ENCODE peak calls at places on chromosomes 16 and 17, in five cellular contexts. T is heart left ventricle, J is prostate gland, H is psoas muscle, D is cardiac muscle cell. N is an unnamed sample. For H3K4me1, the result is how much of the 10 kb centered on the place peaks cover.

GRCh38 chr17:63498621-63499195 is 21.8 kb downstream of the ACE start:
- DNase-seq in D (no peak), H (no peak), T (no peak), J (no peak), N (no peak)

GRCh38 chr16:2912330-2913199 is 834 bp downstream of the FLYWCH1 start:
- DNase-seq in D (peak), J (no peak), H (no peak), T (peak), N (no peak)

GRCh38 chr16:87418216-87418615 is 26.1 kb downstream of the MAP1LC3B start:
- DNase-seq in T (no peak), J (no peak), D (no peak), H (no peak), N (no peak)

GRCh38 chr16:30382398-30383015 is at the start of gene SEPTIN1:
- DNase-seq in H (no peak), J (no peak), T (no peak), D (no peak), N (no peak)

GRCh38 chr17:35486920-35487727 is 38.6 kb upstream of the SLFN13 start:
- DNase-seq in T (peak), J (no peak), H (peak), D (peak), N (no peak)

GRCh38 chr17:9287301-9287700 is 266.0 kb downstream of the NTN1 start:
- DNase-seq in J (no peak), D (no peak), T (no peak), H (no peak), N (no peak)

GRCh38 chr16:1489077-1489476 is 333 bp upstream of the PTX4 start:
- DNase-seq in H (no peak), J (no peak), T (no peak), D (no peak), N (no peak)

GRCh38 chr16:647173-647902 is 1.8 kb upstream of the WDR90 start:
- DNase-seq in D (no peak), T (no peak), J (no peak), H (no peak), N (no peak)

GRCh38 chr16:71867934-71868333 is 16.0 kb downstream of the ZNF821 start:
- DNase-seq in J (no peak), H (no peak), T (no peak), D (no peak), N (no peak)

GRCh38 chr16:76345093-76345735 is 68.0 kb downstream of the CNTNAP4 start:
- DNase-seq in T (peak), H (peak), D (peak), J (no peak), N (no peak)

GRCh38 chr17:50221500-50222480 is 20.4 kb upstream of the COL1A1 start:
- DNase-seq in H (peak), D (no peak), J (no peak), T (no peak), N (peak)

GRCh38 chr17:43574348-43574747 is 28.2 kb upstream of the ETV4 start:
- DNase-seq in T (no peak), D (no peak), H (no peak), J (no peak), N (no peak)

GRCh38 chr16:66634527-66635196 is 30.2 kb downstream of the CMTM3 start:
- DNase-seq in H (no peak), D (no peak), T (no peak), J (no peak), N (no peak)

GRCh38 chr16:1424028-1424427 is 3.5 kb upstream of the UQCC4 start:
- DNase-seq in H (no peak), T (no peak), D (no peak), J (no peak), N (no peak)

GRCh38 chr16:72434159-72434558 is 262.2 kb upstream of the PMFBP1 start:
- DNase-seq in J (no peak), H (no peak), D (no peak), T (no peak), N (no peak)

GRCh38 chr16:3954411-3954921 is 74.0 kb upstream of the CREBBP start:
- DNase-seq in H (no peak), D (no peak), T (no peak), J (no peak), N (no peak)

GRCh38 chr16:86929149-86929871 is 351.0 kb downstream of the FOXL1 start:
- DNase-seq in H (no peak), T (peak), J (no peak), D (peak), N (no peak)

GRCh38 chr17:3335876-3336275 is 37.7 kb upstream of the OR3A1 start:
- DNase-seq in T (no peak), H (no peak), D (no peak), J (no peak), N (no peak)

GRCh38 chr16:16037970-16038369 is 88.6 kb downstream of the ABCC1 start:
- DNase-seq in J (no peak), T (no peak), D (no peak), H (no peak), N (no peak)

GRCh38 chr16:55542459-55543082 is 23.9 kb upstream of the CAPNS2 start:
- DNase-seq in T (no peak), J (no peak), D (no peak), H (no peak), N (no peak)

GRCh38 chr17:38584350-38584925 is 21.3 kb downstream of the SRCIN1 start:
- DNase-seq in D (peak), H (peak), J (peak), T (peak), N (peak)

GRCh38 chr17:31627960-31628359 is 231.1 kb downstream of the COPRS start:
- DNase-seq in J (no peak), D (no peak), T (no peak), H (no peak), N (peak)

GRCh38 chr17:72338847-72339790 is 218.3 kb downstream of the SOX9 start:
- DNase-seq in D (peak), J (no peak), H (no peak), T (peak), N (peak)

GRCh38 chr16:72467157-72467759 is 295.3 kb upstream of the PMFBP1 start:
- DNase-seq in H (no peak), T (no peak), J (no peak), D (peak), N (no peak)

GRCh38 chr16:55000595-55000994 is 69.9 kb downstream of the IRX5 start:
- DNase-seq in J (no peak), H (no peak), D (no peak), T (no peak), N (peak)

GRCh38 chr17:74472890-74473289 is 6.5 kb downstream of the CD300A start:
- DNase-seq in J (no peak), H (no peak), D (no peak), T (no peak), N (no peak)

GRCh38 chr16:23317266-23317661 is 15.2 kb downstream of the SCNN1B start:
- DNase-seq in H (no peak), J (peak), D (peak), T (no peak), N (no peak)

GRCh38 chr16:86298166-86299131 is 211.9 kb upstream of the FOXF1 start:
- DNase-seq in T (no peak), H (no peak), D (no peak), J (no peak), N (no peak)

GRCh38 chr16:3934491-3935185 is 54.1 kb upstream of the CREBBP start:
- DNase-seq in J (no peak), H (no peak), T (no peak), D (no peak), N (no peak)

GRCh38 chr17:62109378-62109902 is 44.4 kb upstream of the MED13 start:
- DNase-seq in J (no peak), H (no peak), T (no peak), D (peak), N (peak)

GRCh38 chr17:29042679-29043538 is at the start of gene PIPOX:
- DNase-seq in H (no peak), T (no peak), D (peak), J (no peak), N (no peak)

GRCh38 chr16:71358464-71359031 is at the start of gene CALB2:
- DNase-seq in J (peak), H (peak), D (peak), T (peak), N (peak)

GRCh38 chr17:74340470-74341023 is 14.5 kb downstream of the KIF19 start:
- DNase-seq in D (no peak), J (no peak), H (no peak), T (no peak), N (no peak)

GRCh38 chr17:64492481-64493109 is 4.3 kb downstream of the POLG2 start:
- DNase-seq in T (no peak), D (no peak), J (no peak), H (no peak), N (no peak)

GRCh38 chr16:48235058-48235555 is 9.0 kb upstream of the LONP2 start:
- DNase-seq in J (no peak), T (no peak), D (no peak), H (no peak), N (no peak)

GRCh38 chr17:35056013-35056412 is 7.5 kb downstream of the RFFL start:
- DNase-seq in H (no peak), T (no peak), D (no peak), J (no peak), N (no peak)

GRCh38 chr17:76188213-76189060 is 47.4 kb upstream of the FOXJ1 start:
- DNase-seq in H (no peak), D (no peak), T (no peak), J (no peak), N (no peak)

GRCh38 chr16:66853261-66854139 is 9.3 kb downstream of the CA7 start:
- DNase-seq in T (no peak), J (no peak), D (no peak), H (no peak), N (no peak)

DNA sequence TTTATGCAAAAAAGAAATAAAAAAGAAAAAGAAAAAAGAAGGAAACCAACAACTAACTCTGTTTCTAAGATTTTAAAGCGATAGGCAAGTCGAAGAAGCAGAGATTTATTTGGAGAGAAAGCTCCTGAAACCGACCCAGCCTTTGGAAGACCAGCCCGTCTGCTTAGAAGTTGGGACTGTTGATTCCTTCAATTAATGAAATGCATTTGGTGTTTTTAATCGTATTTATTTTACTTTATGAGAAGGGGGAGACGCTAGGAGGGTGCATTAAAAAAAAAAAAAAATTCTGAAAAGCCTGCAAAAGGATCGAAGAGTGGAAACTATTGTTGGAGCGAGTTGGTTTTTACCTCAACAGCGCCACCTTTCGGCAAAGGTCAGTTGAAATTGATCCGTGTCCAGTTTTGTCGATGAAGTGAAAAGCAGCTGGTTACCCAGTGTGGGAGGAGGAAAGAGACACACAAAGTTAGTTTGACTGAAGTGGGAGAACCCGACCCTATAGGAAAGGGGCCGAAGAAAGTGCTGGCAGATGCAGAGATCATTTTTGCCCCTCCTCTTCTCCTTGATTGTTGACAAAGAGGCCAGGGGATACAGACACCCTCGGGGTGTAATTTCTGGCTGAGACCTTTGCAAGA is 1.6 kb upstream of the MAF start:
- DNase-seq in T (peak), H (peak), J (peak), D (peak), N (no peak)
- H3K27ac ChIP-seq in T (peak), H (peak), J (peak), D (no peak), N (no peak)

GRCh38 chr17:57890857-57891232 is 41.0 kb upstream of the MRPS23 start:
- DNase-seq in T (no peak), D (no peak), J (no peak), H (no peak), N (no peak)

GRCh38 chr17:57892820-57893595 is 43.2 kb upstream of the MRPS23 start:
- DNase-seq in J (peak), T (peak), D (peak), H (peak), N (peak)

GRCh38 chr17:57894848-57895247 is 45.0 kb upstream of the MRPS23 start:
- DNase-seq in J (no peak), D (no peak), H (no peak), T (no peak), N (no peak)

GRCh38 chr17:57889892-57890856 is 40.3 kb upstream of the MRPS23 start:
- DNase-seq in H (peak), D (no peak), J (peak), T (peak), N (peak)

GRCh38 chr17:57892146-57892819 is 42.4 kb upstream of the MRPS23 start:
- DNase-seq in T (peak), D (peak), J (peak), H (peak), N (peak)
- H3K4me1 ChIP-seq in T (half or more), D (under half), J (under half), H (half or more), N (under half)

GRCh38 chr17:16108386-16108785 is 106.9 kb downstream of the NCOR1 start:
- DNase-seq in T (no peak), J (peak), H (no peak), D (no peak), N (no peak)

GRCh38 chr17:16106161-16106891 is 106.7 kb downstream of the TTC19 start:
- DNase-seq in J (no peak), D (no peak), T (no peak), H (no peak), N (no peak)

GRCh38 chr17:16104189-16104588 is 104.6 kb downstream of the TTC19 start:
- DNase-seq in T (no peak), J (no peak), H (no peak), D (no peak), N (no peak)

GRCh38 chr17:16107165-16107770 is 107.6 kb downstream of the TTC19 start:
- DNase-seq in J (no peak), H (no peak), D (no peak), T (no peak), N (no peak)

GRCh38 chr17:16108858-16109257 is 106.5 kb downstream of the NCOR1 start:
- DNase-seq in H (no peak), J (no peak), D (no peak), T (no peak), N (no peak)
- H3K4me3 ChIP-seq in H (no peak), J (no peak), D (no peak), T (no peak), N (no peak)

GRCh38 chr16:81492965-81493754 is 48.6 kb downstream of the CMIP start:
- DNase-seq in T (no peak), D (no peak), J (peak), H (no peak), N (peak)

GRCh38 chr16:81492307-81492706 is 47.7 kb downstream of the CMIP start:
- DNase-seq in T (no peak), H (no peak), J (no peak), D (no peak), N (peak)

GRCh38 chr16:81493755-81494433 is 49.3 kb downstream of the CMIP start:
- DNase-seq in H (no peak), D (no peak), J (peak), T (no peak), N (peak)

GRCh38 chr16:81489547-81490267 is 45.1 kb downstream of the CMIP start:
- DNase-seq in T (no peak), D (no peak), H (peak), J (no peak), N (no peak)

GRCh38 chr16:81491522-81492188 is 47.0 kb downstream of the CMIP start:
- DNase-seq in T (no peak), D (no peak), H (no peak), J (no peak), N (no peak)
- H3K27ac ChIP-seq in T (peak), D (no peak), H (no peak), J (peak), N (peak)

DNA sequence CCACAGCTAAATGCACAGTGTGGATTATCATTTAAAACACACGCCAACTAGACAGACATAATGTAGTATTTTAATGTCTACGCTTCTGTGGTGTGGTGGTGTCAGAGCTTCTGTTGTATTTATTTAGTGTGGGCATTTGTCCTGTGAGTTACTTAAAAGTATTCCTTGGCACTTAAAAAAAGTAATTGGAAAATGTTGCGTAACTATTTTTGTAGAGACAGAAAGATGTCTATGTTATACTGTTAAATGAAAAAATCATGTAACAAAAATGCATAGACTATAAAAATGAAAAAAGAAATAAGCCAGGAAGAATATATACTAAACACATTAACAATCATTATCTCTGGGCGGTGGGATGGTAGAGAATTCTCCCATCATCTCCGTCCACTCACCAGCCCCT is 39.2 kb downstream of the CYTH1 start:
- DNase-seq in J (no peak), D (no peak), T (no peak), H (no peak), N (no peak)
- H3K4me1 ChIP-seq in J (under half), D (under half), T (under half), H (half or more), N (under half)

N was measured in PC-9.